ENCODE peak calls at places on chromosomes 1 and 21, in five cellular contexts. Q is fibroblast of mammary gland; K is lung microvascular endothelial cell; A is central memory CD4-positive, alpha-beta T cell; R is stimulated activated CD4-positive, alpha-beta T cell treated with anti-CD3 and anti-CD28 coated beads, Interleukin-12 subunit alpha, Interleukin-12 subunit beta, amount 100 ng/mL, for 48 hours. U is an unnamed sample.

GRCh38 chr1:3065396-3065795 is 3.6 kb upstream of the PRDM16 start:
- DNase-seq in Q (no peak), K (no peak), A (no peak), R (no peak), U (no peak)

GRCh38 chr21:26945916-26946315 is 21.0 kb downstream of the ADAMTS5 start:
- DNase-seq in Q (peak; percentile 65), K (no peak), A (no peak), R (no peak), U (peak; percentile 66)

GRCh38 chr1:75615664-75616435 is 4.9 kb upstream of the SLC44A5 start:
- DNase-seq in Q (peak; percentile 11), K (peak; percentile 73), A (no peak), R (no peak), U (peak; percentile 20)

GRCh38 chr1:27057389-27057788 is 44.7 kb upstream of the TENT5B start:
- DNase-seq in Q (no peak), K (no peak), A (no peak), R (no peak), U (no peak)

GRCh38 chr1:31878018-31878417 is 60.1 kb downstream of the PTP4A2 start:
- DNase-seq in Q (peak; percentile 9), K (no peak), A (no peak), R (no peak), U (no peak)

GRCh38 chr21:42973991-42974831 is at the start of gene PKNOX1:
- DNase-seq in Q (peak; percentile 97), K (peak; percentile 99), A (peak; percentile 99), R (peak; percentile 97), U (peak; percentile 99)

GRCh38 chr1:96927125-96927524 is 205.5 kb downstream of the PTBP2 start:
- DNase-seq in Q (peak; percentile 67), K (no peak), A (no peak), R (no peak), U (no peak)

GRCh38 chr1:47754221-47754620 is 243.0 kb downstream of the TRABD2B start:
- DNase-seq in Q (no peak), K (no peak), A (no peak), R (no peak), U (no peak)